ENCODE peak calls at places on chromosomes 2 and 18, in nine cellular contexts. X is heart left ventricle; O is psoas muscle; Q is mesenchymal stem cell; M is neuronal stem cell; F is suprapubic skin; I is ascending aorta; Y is kidney; P is naive thymus-derived CD4-positive, alpha-beta T cell. D is an unnamed sample. For H3K9me3, the result is how much of the 10 kb centered on the place peaks cover.

GRCh38 chr2:98469862-98470544 is 25.3 kb downstream of the INPP4A start:
- DNase-seq in O (no peak), P (peak), M (no peak), F (no peak), I (no peak), X (no peak), Y (no peak), Q (no peak), D (no peak)

GRCh38 chr2:57218206-57218605 is 828.4 kb upstream of the VRK2 start:
- DNase-seq in F (no peak), O (no peak), I (no peak), P (no peak), Q (no peak), Y (peak), X (peak), M (no peak), D (no peak)

GRCh38 chr2:68943581-68944568 is 8.8 kb downstream of the GKN2 start:
- DNase-seq in F (no peak), P (peak), Q (peak), Y (no peak), X (peak), I (no peak), M (peak), O (peak), D (peak)

GRCh38 chr18:73549236-73549635 is 598.4 kb downstream of the FBXO15 start:
- DNase-seq in Y (no peak), F (no peak), P (no peak), O (no peak), Q (no peak), I (no peak), M (no peak), X (no peak), D (no peak)

GRCh38 chr2:182819412-182819811 is 47.0 kb downstream of the FRZB start:
- DNase-seq in O (no peak), P (no peak), X (no peak), M (no peak), Q (no peak), F (no peak), Y (no peak), I (no peak), D (no peak)

GRCh38 chr2:231926180-231926741 is at the start of gene NPPC:
- DNase-seq in Y (peak), X (peak), F (peak), O (peak), P (peak), Q (peak), M (peak), I (no peak), D (no peak)

GRCh38 chr2:23128684-23129292 is 256.2 kb upstream of the KLHL29 start:
- DNase-seq in M (no peak), P (no peak), O (no peak), I (no peak), Y (no peak), Q (no peak), F (no peak), X (no peak), D (no peak)

GRCh38 chr18:74019864-74020263 is 127.8 kb downstream of the FBXO15 start:
- DNase-seq in Q (no peak), Y (no peak), O (no peak), M (no peak), P (no peak), X (no peak), I (no peak), F (no peak), D (no peak)

GRCh38 chr2:23454501-23455120 is 69.6 kb downstream of the KLHL29 start:
- DNase-seq in I (no peak), X (no peak), Y (no peak), Q (no peak), P (no peak), M (no peak), O (no peak), F (no peak), D (no peak)

GRCh38 chr2:225889452-225889851 is 489.9 kb downstream of the NYAP2 start:
- DNase-seq in X (no peak), M (no peak), Y (no peak), O (no peak), I (no peak), P (no peak), Q (peak), F (no peak), D (peak)

GRCh38 chr2:238963970-238964331 is 116.1 kb downstream of the TWIST2 start:
- DNase-seq in Q (no peak), O (no peak), M (no peak), P (no peak), F (no peak), I (no peak), Y (no peak), X (no peak), D (no peak)

GRCh38 chr2:72081450-72081849 is 66.2 kb downstream of the CYP26B1 start:
- DNase-seq in F (no peak), X (no peak), Y (no peak), P (no peak), M (no peak), I (no peak), O (no peak), Q (no peak), D (no peak)

GRCh38 chr2:240170883-240171282 is 30.4 kb upstream of the OTOS start:
- DNase-seq in O (no peak), P (no peak), I (no peak), Y (peak), F (no peak), M (no peak), Q (no peak), X (no peak), D (no peak)

GRCh38 chr2:168311265-168311925 is 64.0 kb upstream of the STK39 start:
- DNase-seq in X (no peak), I (no peak), Y (no peak), O (no peak), F (no peak), P (no peak), M (no peak), Q (peak), D (no peak)

GRCh38 chr2:132465917-132466316 is 49.3 kb downstream of the GPR39 start:
- DNase-seq in M (no peak), X (no peak), Q (no peak), P (no peak), Y (no peak), I (no peak), O (no peak), F (no peak), D (no peak)

GRCh38 chr2:231513746-231514224 is 16.5 kb downstream of the NMUR1 start:
- DNase-seq in M (no peak), Y (no peak), P (no peak), X (no peak), F (no peak), I (no peak), O (no peak), Q (no peak), D (no peak)

GRCh38 chr2:143068094-143068890 is 60.9 kb upstream of the ARHGAP15 start:
- DNase-seq in F (no peak), Y (no peak), Q (no peak), P (no peak), M (no peak), I (no peak), X (no peak), O (no peak), D (peak)

GRCh38 chr18:3790702-3791101 is 340.7 kb downstream of the TGIF1 start:
- DNase-seq in P (no peak), F (no peak), Y (no peak), I (no peak), O (no peak), Q (peak), M (no peak), X (no peak), D (peak)

GRCh38 chr18:30132959-30133358 is 909.6 kb downstream of the DSC3 start:
- DNase-seq in X (no peak), Y (no peak), P (no peak), O (no peak), F (no peak), M (no peak), I (no peak), Q (no peak), D (no peak)

GRCh38 chr2:180979086-180979934 is 1.1 kb upstream of the UBE2E3 start:
- DNase-seq in Y (no peak), Q (peak), I (no peak), M (peak), O (no peak), X (no peak), P (peak), F (no peak), D (peak)

GRCh38 chr2:236769981-236770671 is 200.5 kb downstream of the ACKR3 start:
- DNase-seq in X (no peak), P (no peak), F (peak), Q (peak), Y (no peak), M (no peak), O (no peak), I (no peak), D (no peak)

GRCh38 chr2:134206029-134206428 is 47.8 kb upstream of the MGAT5 start:
- DNase-seq in O (no peak), F (no peak), P (no peak), I (no peak), Q (no peak), X (no peak), M (peak), Y (no peak), D (peak)

GRCh38 chr2:107218208-107218607 is 332.2 kb upstream of the ST6GAL2 start:
- DNase-seq in Q (no peak), Y (no peak), O (no peak), I (no peak), F (no peak), M (no peak), X (no peak), P (no peak), D (no peak)

GRCh38 chr2:118062048-118062447 is 26.2 kb upstream of the INSIG2 start:
- DNase-seq in P (no peak), O (no peak), M (no peak), F (no peak), Y (no peak), X (no peak), Q (peak), I (no peak), D (no peak)

GRCh38 chr2:217650229-217650628 is 352.6 kb downstream of the TNS1 start:
- DNase-seq in M (no peak), Q (no peak), O (no peak), X (no peak), P (no peak), I (no peak), Y (no peak), F (no peak), D (no peak)

GRCh38 chr2:166314022-166314759 is 61.6 kb downstream of the SCN9A start:
- DNase-seq in Q (peak), O (no peak), X (no peak), M (no peak), I (no peak), P (no peak), Y (no peak), F (no peak), D (no peak)

GRCh38 chr18:52894801-52895200 is 554.8 kb downstream of the DCC start:
- DNase-seq in F (no peak), I (no peak), Q (no peak), Y (no peak), M (no peak), O (no peak), P (no peak), X (no peak), D (no peak)

GRCh38 chr2:121034551-121034950 is 250.5 kb downstream of the TFCP2L1 start:
- DNase-seq in F (no peak), I (no peak), O (no peak), Q (no peak), P (no peak), M (no peak), Y (no peak), X (no peak), D (no peak)

GRCh38 chr2:121037480-121037879 is 247.5 kb downstream of the TFCP2L1 start:
- DNase-seq in M (no peak), F (no peak), O (no peak), Q (no peak), Y (no peak), P (no peak), I (no peak), X (no peak), D (no peak)

GRCh38 chr2:121038431-121038830 is 246.6 kb downstream of the TFCP2L1 start:
- DNase-seq in Y (no peak), P (no peak), X (no peak), O (no peak), F (no peak), Q (no peak), I (no peak), M (no peak), D (no peak)

GRCh38 chr2:121038031-121038430 is 247.0 kb downstream of the TFCP2L1 start:
- DNase-seq in F (no peak), O (no peak), M (no peak), Y (no peak), I (no peak), P (no peak), Q (no peak), X (no peak), D (no peak)

GRCh38 chr2:121036226-121036692 is 248.7 kb downstream of the TFCP2L1 start:
- DNase-seq in F (no peak), I (no peak), O (no peak), P (no peak), M (no peak), Q (no peak), X (no peak), Y (no peak), D (no peak)
- H3K27ac ChIP-seq in F (no peak), I (no peak), O (no peak), P (no peak), M (no peak), Q (no peak), X (no peak), Y (no peak), D (no peak)

DNA sequence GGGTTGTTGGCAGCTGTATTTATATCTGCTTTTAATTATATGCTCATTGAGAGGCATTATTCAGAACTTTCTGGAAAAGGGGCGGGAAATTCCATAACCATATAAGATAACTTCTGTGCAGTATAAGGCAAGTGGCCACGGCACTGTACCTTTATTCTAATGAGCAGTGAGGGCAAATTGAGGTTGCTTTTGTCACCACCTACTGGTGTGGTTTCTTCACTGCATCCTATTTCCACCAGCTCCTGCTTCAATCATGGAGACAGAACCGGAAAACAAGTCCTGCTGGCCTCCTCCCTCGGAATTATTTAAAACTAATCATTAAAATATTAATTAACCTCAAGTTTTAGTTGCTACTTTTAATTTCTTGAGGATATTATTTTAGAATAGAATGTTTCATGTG is 759.4 kb downstream of the CBLN2 start:
- DNase-seq in Y (no peak), I (no peak), Q (no peak), M (no peak), P (no peak), F (no peak), X (no peak), O (no peak), D (peak)
- H3K9me3 ChIP-seq in Y (under half), I (under half), Q (under half), M (under half), P (under half), F (under half), X (under half), O (under half), D (under half)

DNA sequence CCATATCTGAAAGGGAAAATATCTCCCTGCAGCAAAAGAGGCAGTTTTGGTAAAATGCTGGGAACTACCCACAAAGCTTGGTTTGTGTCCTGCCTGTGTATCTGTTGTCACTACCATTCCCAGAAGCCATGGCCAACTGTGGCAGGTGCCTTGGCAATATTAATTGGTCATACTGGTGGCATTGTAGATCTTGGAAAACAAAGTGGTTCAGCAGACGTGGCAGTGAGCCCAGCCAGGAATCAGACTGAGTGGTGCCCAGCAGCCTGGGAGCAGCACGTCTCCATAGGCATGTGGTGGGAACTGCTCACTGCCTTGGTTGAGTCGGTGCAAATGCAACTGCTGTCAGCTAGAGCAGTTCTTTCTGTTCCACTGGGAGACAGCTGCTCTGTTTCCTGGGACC is 131.7 kb downstream of the EVA1A start:
- DNase-seq in Q (no peak), X (no peak), Y (no peak), I (no peak), O (no peak), F (no peak), M (no peak), P (no peak), D (no peak)
- H3K27ac ChIP-seq in Q (no peak), X (no peak), Y (no peak), I (no peak), O (no peak), F (no peak), M (no peak), P (no peak), D (no peak)

GRCh38 chr2:27967076-27967475 is 76.5 kb downstream of the BABAM2 start:
- DNase-seq in Y (no peak), Q (no peak), M (no peak), I (no peak), X (no peak), P (no peak), F (no peak), O (no peak), D (no peak)
- H3K9me3 ChIP-seq in Y (under half), Q (under half), M (under half), I (under half), X (under half), P (under half), F (under half), O (under half), D (under half)

DNA sequence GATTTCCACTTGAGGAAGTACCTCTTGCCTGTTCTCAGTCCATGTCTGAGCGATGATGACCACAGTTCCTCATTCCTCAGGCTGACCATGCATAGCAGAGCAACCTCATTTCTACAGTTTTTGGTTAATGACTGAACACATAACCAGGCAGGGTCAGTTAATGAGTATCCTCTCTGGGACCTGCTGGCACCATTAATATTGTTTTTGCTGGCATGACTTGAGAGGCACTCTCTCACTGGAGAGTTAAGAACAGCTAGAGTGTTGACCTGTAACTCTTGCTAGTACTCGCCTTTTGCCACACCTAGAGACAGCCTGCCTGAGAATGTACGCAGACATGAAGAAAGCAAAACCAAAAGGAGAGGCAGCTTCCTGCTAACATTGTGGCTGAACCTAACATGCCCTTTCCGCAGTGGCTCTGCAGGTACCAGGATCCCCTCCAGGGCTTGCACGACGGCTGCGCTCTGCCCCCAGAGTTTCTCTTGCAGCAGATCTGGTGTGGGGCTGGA is 23.9 kb downstream of the PECR start:
- DNase-seq in F (no peak), X (no peak), O (no peak), Y (peak), Q (peak), P (peak), M (no peak), I (no peak), D (peak)
- H3K27ac ChIP-seq in F (no peak), X (no peak), O (no peak), Y (peak), Q (peak), P (peak), M (no peak), I (no peak), D (no peak)

GRCh38 chr2:83517727-83518368 is 941.2 kb downstream of the SUCLG1 start:
- DNase-seq in I (no peak), X (no peak), M (no peak), Y (no peak), O (no peak), F (peak), P (no peak), Q (no peak), D (no peak)
- H3K9me3 ChIP-seq in I (under half), X (under half), M (under half), Y (under half), O (under half), F (under half), P (under half), Q (under half), D (under half)

GRCh38 chr18:9627642-9628041 is 13.3 kb upstream of the PPP4R1 start:
- DNase-seq in I (no peak), Q (peak), M (no peak), F (no peak), Y (no peak), X (no peak), P (no peak), O (no peak), D (no peak)
- H3K27ac ChIP-seq in I (no peak), Q (no peak), M (no peak), F (no peak), Y (no peak), X (no peak), P (no peak), O (no peak), D (no peak)

DNA sequence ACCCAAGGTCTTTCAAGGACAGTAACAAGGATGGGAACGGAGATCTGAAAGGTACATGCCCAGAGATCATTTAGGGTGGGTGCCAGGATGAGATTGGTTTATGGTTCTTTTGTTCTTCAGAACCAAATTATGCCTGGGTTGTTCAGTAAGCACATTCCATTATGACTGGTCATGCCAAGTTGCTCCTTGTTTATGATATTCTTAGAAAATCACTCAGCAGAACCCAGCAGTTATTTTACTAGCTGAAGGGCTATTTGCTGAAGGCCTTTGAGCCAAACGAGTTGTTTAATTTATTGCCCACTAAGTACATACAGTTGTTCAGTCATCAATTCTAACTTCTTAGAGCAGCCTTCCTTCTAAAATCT is 617 bp downstream of the SLC3A1 start:
- DNase-seq in Y (no peak), X (no peak), Q (peak), P (no peak), O (no peak), I (no peak), F (no peak), M (no peak), D (no peak)
- H3K9me3 ChIP-seq in Y (under half), X (under half), Q (under half), P (under half), O (under half), I (under half), F (under half), M (under half), D (under half)